ENCODE peak calls at places on chromosomes 7 and 10, in five cellular contexts. One of them, this sample, is unnamed.

GRCh38 chr10:92420554-92421275 is 129.7 kb downstream of the MARCHF5 start:
- DNase-seq in SK-N-SH: no peak
- DNase-seq in body of pancreas: no peak
- DNase-seq in brain microvascular endothelial cell: no peak
- DNase-seq in cardiac muscle cell: peak
- DNase-seq in this sample: no peak

GRCh38 chr7:57868771-57869483 is 418.9 kb downstream of the ZNF716 start:
- DNase-seq in cardiac muscle cell: no peak
- DNase-seq in SK-N-SH: peak
- DNase-seq in body of pancreas: no peak
- DNase-seq in brain microvascular endothelial cell: no peak
- DNase-seq in this sample: peak

GRCh38 chr10:112166800-112167199 is 16.8 kb downstream of the GPAM start:
- DNase-seq in brain microvascular endothelial cell: no peak
- DNase-seq in body of pancreas: no peak
- DNase-seq in cardiac muscle cell: no peak
- DNase-seq in SK-N-SH: no peak
- DNase-seq in this sample: no peak

GRCh38 chr10:34236927-34237326 is 578.2 kb downstream of the PARD3 start:
- DNase-seq in brain microvascular endothelial cell: no peak
- DNase-seq in body of pancreas: no peak
- DNase-seq in SK-N-SH: no peak
- DNase-seq in cardiac muscle cell: no peak
- DNase-seq in this sample: peak

GRCh38 chr7:117211614-117212013 is 111.2 kb downstream of the WNT2 start:
- DNase-seq in SK-N-SH: no peak
- DNase-seq in cardiac muscle cell: no peak
- DNase-seq in body of pancreas: no peak
- DNase-seq in brain microvascular endothelial cell: no peak
- DNase-seq in this sample: no peak

GRCh38 chr10:5944389-5945202 is 32.7 kb downstream of the IL15RA start:
- DNase-seq in body of pancreas: peak
- DNase-seq in cardiac muscle cell: peak
- DNase-seq in SK-N-SH: no peak
- DNase-seq in brain microvascular endothelial cell: peak
- DNase-seq in this sample: peak

GRCh38 chr10:132163278-132163765 is 23.4 kb upstream of the DPYSL4 start:
- DNase-seq in brain microvascular endothelial cell: no peak
- DNase-seq in cardiac muscle cell: no peak
- DNase-seq in SK-N-SH: peak
- DNase-seq in body of pancreas: peak
- DNase-seq in this sample: no peak

GRCh38 chr7:112550468-112551060 is 69.8 kb downstream of the LSMEM1 start:
- DNase-seq in body of pancreas: peak
- DNase-seq in brain microvascular endothelial cell: peak
- DNase-seq in cardiac muscle cell: peak
- DNase-seq in SK-N-SH: peak
- DNase-seq in this sample: peak

GRCh38 chr10:88971668-88972067 is 18.9 kb upstream of the FAS start:
- DNase-seq in SK-N-SH: no peak
- DNase-seq in body of pancreas: no peak
- DNase-seq in cardiac muscle cell: peak
- DNase-seq in brain microvascular endothelial cell: no peak
- DNase-seq in this sample: no peak

GRCh38 chr10:124105594-124105993 is 12.2 kb upstream of the CHST15 start:
- DNase-seq in body of pancreas: no peak
- DNase-seq in SK-N-SH: no peak
- DNase-seq in cardiac muscle cell: no peak
- DNase-seq in brain microvascular endothelial cell: no peak
- DNase-seq in this sample: peak

GRCh38 chr10:71262027-71262426 is 49.7 kb downstream of the UNC5B start:
- DNase-seq in cardiac muscle cell: no peak
- DNase-seq in body of pancreas: no peak
- DNase-seq in SK-N-SH: no peak
- DNase-seq in brain microvascular endothelial cell: no peak
- DNase-seq in this sample: no peak

GRCh38 chr7:32059289-32060045 is 10.7 kb downstream of the PDE1C start:
- DNase-seq in body of pancreas: no peak
- DNase-seq in brain microvascular endothelial cell: no peak
- DNase-seq in cardiac muscle cell: peak
- DNase-seq in SK-N-SH: no peak
- DNase-seq in this sample: peak

GRCh38 chr10:34017281-34017680 is 682.8 kb upstream of the NRP1 start:
- DNase-seq in brain microvascular endothelial cell: no peak
- DNase-seq in body of pancreas: no peak
- DNase-seq in SK-N-SH: no peak
- DNase-seq in cardiac muscle cell: no peak
- DNase-seq in this sample: no peak

GRCh38 chr10:119313645-119314044 is 106.3 kb downstream of the GRK5 start:
- DNase-seq in brain microvascular endothelial cell: no peak
- DNase-seq in SK-N-SH: no peak
- DNase-seq in body of pancreas: no peak
- DNase-seq in cardiac muscle cell: no peak
- DNase-seq in this sample: no peak

GRCh38 chr10:93384006-93384405 is 98.1 kb downstream of the MYOF start:
- DNase-seq in cardiac muscle cell: no peak
- DNase-seq in SK-N-SH: no peak
- DNase-seq in brain microvascular endothelial cell: no peak
- DNase-seq in body of pancreas: peak
- DNase-seq in this sample: no peak

GRCh38 chr10:106857728-106858127 is 306.8 kb downstream of the SORCS1 start:
- DNase-seq in SK-N-SH: no peak
- DNase-seq in brain microvascular endothelial cell: no peak
- DNase-seq in cardiac muscle cell: no peak
- DNase-seq in body of pancreas: no peak
- DNase-seq in this sample: no peak

GRCh38 chr10:103498936-103499638 is 5.6 kb downstream of the NEURL1 start:
- DNase-seq in body of pancreas: no peak
- DNase-seq in cardiac muscle cell: no peak
- DNase-seq in brain microvascular endothelial cell: no peak
- DNase-seq in SK-N-SH: no peak
- DNase-seq in this sample: no peak

GRCh38 chr7:131935180-131935579 is 378.8 kb upstream of the PODXL start:
- DNase-seq in brain microvascular endothelial cell: no peak
- DNase-seq in body of pancreas: no peak
- DNase-seq in cardiac muscle cell: no peak
- DNase-seq in SK-N-SH: no peak
- DNase-seq in this sample: no peak

GRCh38 chr10:119441151-119441821 is 101.2 kb downstream of the RGS10 start:
- DNase-seq in SK-N-SH: no peak
- DNase-seq in brain microvascular endothelial cell: peak
- DNase-seq in body of pancreas: peak
- DNase-seq in cardiac muscle cell: peak
- DNase-seq in this sample: peak

GRCh38 chr7:99453105-99453504 is 12.9 kb downstream of the ATP5MF start:
- DNase-seq in body of pancreas: no peak
- DNase-seq in SK-N-SH: no peak
- DNase-seq in brain microvascular endothelial cell: no peak
- DNase-seq in cardiac muscle cell: no peak
- DNase-seq in this sample: no peak

GRCh38 chr7:156577645-156578577 is 62.7 kb upstream of the RNF32 start:
- DNase-seq in brain microvascular endothelial cell: no peak
- DNase-seq in body of pancreas: no peak
- DNase-seq in cardiac muscle cell: no peak
- DNase-seq in SK-N-SH: no peak
- DNase-seq in this sample: no peak

GRCh38 chr7:77482015-77482414 is 55.1 kb upstream of the PTPN12 start:
- DNase-seq in cardiac muscle cell: peak
- DNase-seq in brain microvascular endothelial cell: no peak
- DNase-seq in SK-N-SH: no peak
- DNase-seq in body of pancreas: peak
- DNase-seq in this sample: peak

GRCh38 chr7:144110272-144110671 is 889 bp downstream of the OR2A2 start:
- DNase-seq in brain microvascular endothelial cell: no peak
- DNase-seq in body of pancreas: no peak
- DNase-seq in cardiac muscle cell: no peak
- DNase-seq in SK-N-SH: no peak
- DNase-seq in this sample: no peak

GRCh38 chr10:34405611-34406462 is 409.3 kb downstream of the PARD3 start:
- DNase-seq in SK-N-SH: no peak
- DNase-seq in cardiac muscle cell: peak
- DNase-seq in brain microvascular endothelial cell: no peak
- DNase-seq in body of pancreas: no peak
- DNase-seq in this sample: peak

GRCh38 chr10:44731271-44731670 is 179.9 kb upstream of the TMEM72 start:
- DNase-seq in cardiac muscle cell: no peak
- DNase-seq in SK-N-SH: no peak
- DNase-seq in brain microvascular endothelial cell: no peak
- DNase-seq in body of pancreas: no peak
- DNase-seq in this sample: no peak

GRCh38 chr7:149741629-149742028 is 31.8 kb downstream of the ZNF467 start:
- DNase-seq in SK-N-SH: peak
- DNase-seq in brain microvascular endothelial cell: no peak
- DNase-seq in body of pancreas: peak
- DNase-seq in cardiac muscle cell: peak
- DNase-seq in this sample: peak

GRCh38 chr10:124768791-124769190 is 22.9 kb downstream of the EEF1AKMT2 start:
- DNase-seq in cardiac muscle cell: no peak
- DNase-seq in body of pancreas: no peak
- DNase-seq in SK-N-SH: no peak
- DNase-seq in brain microvascular endothelial cell: no peak
- DNase-seq in this sample: no peak

GRCh38 chr10:106897631-106898161 is 266.8 kb downstream of the SORCS1 start:
- DNase-seq in cardiac muscle cell: no peak
- DNase-seq in brain microvascular endothelial cell: no peak
- DNase-seq in body of pancreas: peak
- DNase-seq in SK-N-SH: no peak
- DNase-seq in this sample: no peak

GRCh38 chr7:29878081-29878688 is 71.9 kb downstream of the WIPF3 start:
- DNase-seq in cardiac muscle cell: peak
- DNase-seq in brain microvascular endothelial cell: peak
- DNase-seq in SK-N-SH: peak
- DNase-seq in body of pancreas: peak
- DNase-seq in this sample: peak

GRCh38 chr10:127976701-127977367 is 69.9 kb downstream of the PTPRE start:
- DNase-seq in SK-N-SH: peak
- DNase-seq in cardiac muscle cell: no peak
- DNase-seq in brain microvascular endothelial cell: peak
- DNase-seq in body of pancreas: no peak
- DNase-seq in this sample: no peak

GRCh38 chr7:119935418-119936025 is 337.5 kb upstream of the KCND2 start:
- DNase-seq in cardiac muscle cell: peak
- DNase-seq in body of pancreas: no peak
- DNase-seq in brain microvascular endothelial cell: no peak
- DNase-seq in SK-N-SH: peak
- DNase-seq in this sample: peak

GRCh38 chr7:45401851-45402250 is 172.3 kb upstream of the ADCY1 start:
- DNase-seq in brain microvascular endothelial cell: no peak
- DNase-seq in SK-N-SH: no peak
- DNase-seq in cardiac muscle cell: no peak
- DNase-seq in body of pancreas: no peak
- DNase-seq in this sample: peak

GRCh38 chr7:144842377-144842851 is 6.6 kb upstream of the TPK1 start:
- DNase-seq in cardiac muscle cell: peak
- DNase-seq in brain microvascular endothelial cell: no peak
- DNase-seq in body of pancreas: peak
- DNase-seq in SK-N-SH: no peak
- DNase-seq in this sample: no peak

GRCh38 chr7:48728799-48729198 is 195.5 kb upstream of the CDC14C start:
- DNase-seq in body of pancreas: no peak
- DNase-seq in cardiac muscle cell: no peak
- DNase-seq in SK-N-SH: no peak
- DNase-seq in brain microvascular endothelial cell: no peak
- DNase-seq in this sample: no peak

GRCh38 chr7:8455426-8455825 is 22.0 kb downstream of the NXPH1 start:
- DNase-seq in SK-N-SH: no peak
- DNase-seq in body of pancreas: no peak
- DNase-seq in cardiac muscle cell: no peak
- DNase-seq in brain microvascular endothelial cell: no peak
- DNase-seq in this sample: no peak

DNA sequence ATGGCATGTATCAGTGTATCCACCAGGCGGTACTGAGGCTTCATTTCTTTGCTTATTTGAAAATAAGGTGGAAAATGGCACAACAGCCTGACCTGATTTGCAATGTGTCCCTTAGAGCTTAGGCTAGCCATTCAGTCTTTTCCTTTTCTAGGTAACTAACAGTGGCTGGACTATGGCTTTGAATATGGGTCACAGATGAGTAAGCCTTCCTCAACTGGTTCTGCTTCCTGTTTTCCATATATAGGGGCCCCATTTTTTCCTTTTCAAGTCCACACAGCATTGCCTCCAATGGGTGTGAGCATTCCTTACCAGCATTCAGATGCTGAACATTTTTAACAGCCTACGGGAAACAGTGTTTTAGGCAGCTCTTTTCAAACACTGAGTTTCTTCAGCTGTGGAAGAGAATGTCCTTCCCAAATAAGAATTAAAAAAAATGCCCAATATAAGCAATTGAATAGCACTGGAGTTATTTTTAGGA is 3.9 kb upstream of the ITGB1 start:
- DNase-seq in body of pancreas: peak
- DNase-seq in brain microvascular endothelial cell: peak
- DNase-seq in cardiac muscle cell: peak
- DNase-seq in SK-N-SH: no peak
- DNase-seq in this sample: peak
- TF ChIP-seq CTCF in body of pancreas: no peak
- TF ChIP-seq CTCF in brain microvascular endothelial cell: peak
- TF ChIP-seq CTCF in cardiac muscle cell: peak
- TF ChIP-seq CTCF in SK-N-SH: peak
- TF ChIP-seq CTCF in this sample: no peak

GRCh38 chr7:46630031-46630430 is 709.0 kb upstream of the IGFBP3 start:
- DNase-seq in brain microvascular endothelial cell: peak
- DNase-seq in cardiac muscle cell: peak
- DNase-seq in body of pancreas: no peak
- DNase-seq in SK-N-SH: no peak
- DNase-seq in this sample: peak
- TF ChIP-seq CTCF in brain microvascular endothelial cell: no peak
- TF ChIP-seq CTCF in cardiac muscle cell: no peak
- TF ChIP-seq CTCF in body of pancreas: no peak
- TF ChIP-seq CTCF in SK-N-SH: no peak
- TF ChIP-seq CTCF in this sample: no peak

GRCh38 chr7:158647475-158647792 is 57.2 kb downstream of the NCAPG2 start:
- DNase-seq in brain microvascular endothelial cell: no peak
- DNase-seq in cardiac muscle cell: no peak
- DNase-seq in SK-N-SH: no peak
- DNase-seq in body of pancreas: no peak
- DNase-seq in this sample: no peak
- TF ChIP-seq CTCF in brain microvascular endothelial cell: no peak
- TF ChIP-seq CTCF in cardiac muscle cell: no peak
- TF ChIP-seq CTCF in SK-N-SH: no peak
- TF ChIP-seq CTCF in body of pancreas: no peak
- TF ChIP-seq CTCF in this sample: no peak

DNA sequence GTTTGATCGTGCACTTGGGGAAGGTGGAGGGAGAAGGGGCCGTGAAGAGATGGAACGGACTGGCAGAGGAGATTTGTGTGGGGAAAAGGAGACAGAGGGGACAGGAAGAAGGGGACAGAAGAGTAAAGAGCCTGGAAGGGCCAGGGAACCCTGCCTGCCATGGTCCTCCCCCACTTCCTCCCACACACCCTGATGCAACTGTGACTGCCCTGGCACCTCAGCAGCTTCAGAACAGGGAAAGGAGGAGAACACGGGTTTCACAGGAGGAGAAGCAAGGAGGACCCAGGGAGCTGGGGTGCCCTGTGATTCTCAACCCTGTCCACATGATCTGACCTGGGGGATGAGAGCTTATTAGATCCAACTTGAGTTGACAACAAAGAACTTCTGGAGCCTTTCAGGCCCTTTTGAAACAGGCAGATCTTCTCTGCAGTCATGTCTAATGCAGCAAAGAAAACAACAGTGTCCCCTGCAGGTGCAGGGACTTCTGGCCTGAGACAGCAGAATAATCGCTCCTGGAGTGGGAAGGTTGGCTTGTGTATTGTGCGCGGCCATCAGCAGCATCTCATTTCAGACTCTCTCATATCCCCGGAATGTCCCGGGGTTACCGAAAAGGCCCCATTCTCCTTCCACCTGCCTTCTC is 421.6 kb downstream of the PAXIP1 start:
- DNase-seq in SK-N-SH: no peak
- DNase-seq in body of pancreas: no peak
- DNase-seq in brain microvascular endothelial cell: no peak
- DNase-seq in cardiac muscle cell: no peak
- DNase-seq in this sample: no peak
- TF ChIP-seq CTCF in SK-N-SH: no peak
- TF ChIP-seq CTCF in body of pancreas: no peak
- TF ChIP-seq CTCF in brain microvascular endothelial cell: no peak
- TF ChIP-seq CTCF in cardiac muscle cell: no peak
- TF ChIP-seq CTCF in this sample: no peak

This sample was measured in foreskin fibroblast.